ENCODE peak calls at places on chromosomes 11 and 22, in five cellular contexts. One of them, this sample, is unnamed. For H3K4me1, the result is how much of the 10 kb centered on the place peaks cover.

GRCh38 chr22:18091478-18091877 is 13.7 kb downstream of the PEX26 start:
- DNase-seq in tibial artery: no peak
- DNase-seq in ovary: no peak
- DNase-seq in hepatocyte: no peak
- DNase-seq in SJSA1: no peak
- DNase-seq in this sample: no peak

GRCh38 chr11:76599041-76600013 is 71.2 kb downstream of the LRRC32 start:
- DNase-seq in SJSA1: peak
- DNase-seq in hepatocyte: peak
- DNase-seq in tibial artery: no peak
- DNase-seq in ovary: no peak
- DNase-seq in this sample: no peak

GRCh38 chr11:58923300-58923788 is 15.9 kb upstream of the GLYATL1 start:
- DNase-seq in SJSA1: peak
- DNase-seq in hepatocyte: peak
- DNase-seq in ovary: no peak
- DNase-seq in tibial artery: no peak
- DNase-seq in this sample: peak

GRCh38 chr22:27868738-27869282 is 50.2 kb downstream of the PITPNB start:
- DNase-seq in ovary: no peak
- DNase-seq in tibial artery: no peak
- DNase-seq in hepatocyte: peak
- DNase-seq in SJSA1: no peak
- DNase-seq in this sample: no peak

GRCh38 chr22:46721716-46722115 is 16.3 kb downstream of the CERK start:
- DNase-seq in tibial artery: no peak
- DNase-seq in ovary: no peak
- DNase-seq in SJSA1: no peak
- DNase-seq in hepatocyte: peak
- DNase-seq in this sample: no peak

GRCh38 chr11:115168229-115168671 is 336.0 kb downstream of the CADM1 start:
- DNase-seq in tibial artery: no peak
- DNase-seq in SJSA1: no peak
- DNase-seq in hepatocyte: no peak
- DNase-seq in ovary: no peak
- DNase-seq in this sample: no peak

GRCh38 chr22:25700996-25701815 is 40.8 kb upstream of the MYO18B start:
- DNase-seq in tibial artery: no peak
- DNase-seq in hepatocyte: peak
- DNase-seq in SJSA1: peak
- DNase-seq in ovary: no peak
- DNase-seq in this sample: peak

GRCh38 chr11:64390558-64390957 is 31.6 kb downstream of the RPS6KA4 start:
- DNase-seq in ovary: no peak
- DNase-seq in SJSA1: no peak
- DNase-seq in tibial artery: no peak
- DNase-seq in hepatocyte: no peak
- DNase-seq in this sample: no peak

GRCh38 chr22:27919943-27920755 is 1.1 kb upstream of the PITPNB start:
- DNase-seq in ovary: no peak
- DNase-seq in hepatocyte: peak
- DNase-seq in SJSA1: peak
- DNase-seq in tibial artery: peak
- DNase-seq in this sample: peak

GRCh38 chr11:70757241-70757640 is 358.9 kb downstream of the CTTN start:
- DNase-seq in tibial artery: no peak
- DNase-seq in SJSA1: no peak
- DNase-seq in ovary: no peak
- DNase-seq in hepatocyte: no peak
- DNase-seq in this sample: no peak

GRCh38 chr11:62599909-62600308 is 1.8 kb downstream of the MTA2 start:
- DNase-seq in hepatocyte: no peak
- DNase-seq in tibial artery: no peak
- DNase-seq in ovary: no peak
- DNase-seq in SJSA1: no peak
- DNase-seq in this sample: no peak

GRCh38 chr11:134517115-134517514 is 105.1 kb upstream of the B3GAT1 start:
- DNase-seq in hepatocyte: no peak
- DNase-seq in tibial artery: no peak
- DNase-seq in SJSA1: no peak
- DNase-seq in ovary: no peak
- DNase-seq in this sample: no peak

GRCh38 chr22:30249049-30250038 is 2.8 kb upstream of the LIF start:
- DNase-seq in tibial artery: no peak
- DNase-seq in ovary: no peak
- DNase-seq in hepatocyte: peak
- DNase-seq in SJSA1: no peak
- DNase-seq in this sample: no peak

GRCh38 chr11:122435540-122436187 is 219.9 kb upstream of the UBASH3B start:
- DNase-seq in hepatocyte: no peak
- DNase-seq in SJSA1: no peak
- DNase-seq in tibial artery: no peak
- DNase-seq in ovary: no peak
- DNase-seq in this sample: no peak

GRCh38 chr22:46996595-46997310 is 234.3 kb downstream of the TBC1D22A start:
- DNase-seq in hepatocyte: no peak
- DNase-seq in tibial artery: no peak
- DNase-seq in ovary: no peak
- DNase-seq in SJSA1: no peak
- DNase-seq in this sample: no peak

GRCh38 chr11:130404727-130405126 is 23.7 kb downstream of the ADAMTS8 start:
- DNase-seq in hepatocyte: no peak
- DNase-seq in tibial artery: no peak
- DNase-seq in SJSA1: no peak
- DNase-seq in ovary: no peak
- DNase-seq in this sample: peak

GRCh38 chr11:104968365-104968855 is at the start of gene CASP4:
- DNase-seq in tibial artery: no peak
- DNase-seq in SJSA1: peak
- DNase-seq in hepatocyte: peak
- DNase-seq in ovary: no peak
- DNase-seq in this sample: peak

GRCh38 chr22:25509391-25509791 is 55.1 kb upstream of the GRK3 start:
- DNase-seq in hepatocyte: no peak
- DNase-seq in SJSA1: no peak
- DNase-seq in tibial artery: no peak
- DNase-seq in ovary: no peak
- DNase-seq in this sample: peak

GRCh38 chr22:27207907-27208306 is 550.5 kb downstream of the MIAT start:
- DNase-seq in ovary: no peak
- DNase-seq in tibial artery: peak
- DNase-seq in hepatocyte: no peak
- DNase-seq in SJSA1: peak
- DNase-seq in this sample: no peak

DNA sequence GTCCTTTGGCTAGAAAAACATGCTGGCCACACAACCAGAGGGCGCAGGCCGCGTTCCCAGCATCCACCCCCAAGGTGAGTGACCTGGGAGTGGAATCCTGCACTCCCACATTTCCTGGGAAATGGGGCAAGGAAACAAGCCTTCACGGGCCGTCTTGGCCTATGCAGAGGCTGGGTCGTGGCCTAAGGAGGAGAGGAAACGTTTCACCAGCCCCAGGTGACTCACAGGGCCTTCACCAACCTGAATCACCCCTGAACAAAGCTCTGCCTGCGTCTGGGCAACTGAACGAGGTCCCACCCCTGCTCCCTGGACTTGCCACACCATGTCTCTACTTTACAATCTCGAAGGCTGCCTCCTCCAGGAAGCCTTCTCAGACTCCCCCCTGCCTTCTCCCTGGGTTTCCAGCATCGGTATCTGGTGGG is 13.2 kb downstream of the MYH9 start:
- DNase-seq in hepatocyte: no peak
- DNase-seq in ovary: no peak
- DNase-seq in tibial artery: peak
- DNase-seq in SJSA1: no peak
- DNase-seq in this sample: peak
- H3K27ac ChIP-seq in hepatocyte: peak
- H3K27ac ChIP-seq in ovary: no peak
- H3K27ac ChIP-seq in tibial artery: peak
- H3K27ac ChIP-seq in SJSA1: no peak
- H3K27ac ChIP-seq in this sample: peak

GRCh38 chr11:128725630-128726461 is 32.0 kb downstream of the FLI1 start:
- DNase-seq in tibial artery: no peak
- DNase-seq in ovary: no peak
- DNase-seq in SJSA1: no peak
- DNase-seq in hepatocyte: no peak
- DNase-seq in this sample: peak

GRCh38 chr11:128727811-128728431 is 34.0 kb downstream of the FLI1 start:
- DNase-seq in ovary: no peak
- DNase-seq in hepatocyte: no peak
- DNase-seq in SJSA1: no peak
- DNase-seq in tibial artery: no peak
- DNase-seq in this sample: no peak

GRCh38 chr11:128727320-128727719 is 33.4 kb downstream of the FLI1 start:
- DNase-seq in SJSA1: no peak
- DNase-seq in hepatocyte: no peak
- DNase-seq in ovary: no peak
- DNase-seq in tibial artery: no peak
- DNase-seq in this sample: no peak

GRCh38 chr11:128724891-128725611 is 31.2 kb downstream of the FLI1 start:
- DNase-seq in tibial artery: no peak
- DNase-seq in SJSA1: no peak
- DNase-seq in hepatocyte: no peak
- DNase-seq in ovary: no peak
- DNase-seq in this sample: no peak

GRCh38 chr11:128726464-128727139 is 32.7 kb downstream of the FLI1 start:
- DNase-seq in SJSA1: no peak
- DNase-seq in tibial artery: no peak
- DNase-seq in ovary: no peak
- DNase-seq in hepatocyte: no peak
- DNase-seq in this sample: no peak
- H3K4me1 ChIP-seq in SJSA1: under half
- H3K4me1 ChIP-seq in tibial artery: under half
- H3K4me1 ChIP-seq in ovary: under half
- H3K4me1 ChIP-seq in hepatocyte: under half
- H3K4me1 ChIP-seq in this sample: under half

GRCh38 chr11:1530686-1531256 is 41.3 kb downstream of the DUSP8 start:
- DNase-seq in hepatocyte: no peak
- DNase-seq in SJSA1: no peak
- DNase-seq in ovary: no peak
- DNase-seq in tibial artery: no peak
- DNase-seq in this sample: no peak

GRCh38 chr11:1532606-1533341 is 39.3 kb downstream of the DUSP8 start:
- DNase-seq in ovary: no peak
- DNase-seq in tibial artery: no peak
- DNase-seq in hepatocyte: no peak
- DNase-seq in SJSA1: no peak
- DNase-seq in this sample: no peak

GRCh38 chr11:1531418-1531817 is 40.7 kb downstream of the DUSP8 start:
- DNase-seq in hepatocyte: no peak
- DNase-seq in SJSA1: no peak
- DNase-seq in ovary: no peak
- DNase-seq in tibial artery: no peak
- DNase-seq in this sample: no peak

GRCh38 chr11:1533342-1533725 is 38.7 kb downstream of the DUSP8 start:
- DNase-seq in ovary: no peak
- DNase-seq in hepatocyte: no peak
- DNase-seq in SJSA1: no peak
- DNase-seq in tibial artery: no peak
- DNase-seq in this sample: no peak

DNA sequence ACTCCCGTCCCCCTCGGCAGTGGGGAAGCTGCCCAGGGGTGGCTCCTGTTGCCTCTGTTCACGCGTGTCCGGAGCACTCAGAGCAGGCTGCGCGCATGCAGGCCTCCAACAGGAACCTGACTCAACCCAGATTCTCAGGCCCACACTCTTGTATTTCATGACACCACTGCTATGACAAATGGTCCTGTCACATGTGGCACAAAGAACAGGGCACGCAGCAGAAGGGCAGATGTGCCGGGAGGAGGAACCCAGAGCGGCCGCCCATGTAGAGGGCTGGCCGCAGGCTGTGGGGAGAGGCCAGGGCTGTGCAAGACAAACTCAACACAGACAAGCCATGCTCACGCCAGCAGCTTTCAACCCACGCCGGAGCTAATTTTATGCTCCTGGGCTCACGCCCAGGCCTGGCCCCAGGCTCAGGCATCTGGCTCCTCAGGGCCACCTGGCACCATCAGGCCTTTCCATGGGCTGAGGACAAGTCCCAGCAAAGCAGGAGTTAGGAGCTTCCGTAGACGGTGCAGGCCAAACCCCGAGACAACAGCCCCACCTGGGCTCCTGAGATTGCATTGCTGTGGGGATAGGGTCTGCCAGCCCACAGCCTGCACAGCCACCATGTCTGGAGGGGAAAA is 40.0 kb downstream of the DUSP8 start:
- DNase-seq in SJSA1: no peak
- DNase-seq in hepatocyte: no peak
- DNase-seq in ovary: no peak
- DNase-seq in tibial artery: peak
- DNase-seq in this sample: no peak
- H3K27ac ChIP-seq in SJSA1: no peak
- H3K27ac ChIP-seq in hepatocyte: no peak
- H3K27ac ChIP-seq in ovary: no peak
- H3K27ac ChIP-seq in tibial artery: peak
- H3K27ac ChIP-seq in this sample: no peak

GRCh38 chr22:21626735-21627469 is 2.9 kb downstream of the YDJC start:
- DNase-seq in tibial artery: no peak
- DNase-seq in hepatocyte: no peak
- DNase-seq in ovary: no peak
- DNase-seq in SJSA1: no peak
- DNase-seq in this sample: no peak

GRCh38 chr22:21628386-21629261 is 1.2 kb downstream of the YDJC start:
- DNase-seq in tibial artery: no peak
- DNase-seq in SJSA1: no peak
- DNase-seq in hepatocyte: no peak
- DNase-seq in ovary: peak
- DNase-seq in this sample: no peak

GRCh38 chr22:21624880-21625791 is 4.7 kb downstream of the YDJC start:
- DNase-seq in ovary: no peak
- DNase-seq in hepatocyte: no peak
- DNase-seq in SJSA1: no peak
- DNase-seq in tibial artery: no peak
- DNase-seq in this sample: no peak

GRCh38 chr22:21624120-21624879 is 5.5 kb downstream of the YDJC start:
- DNase-seq in ovary: no peak
- DNase-seq in hepatocyte: peak
- DNase-seq in SJSA1: no peak
- DNase-seq in tibial artery: no peak
- DNase-seq in this sample: no peak

DNA sequence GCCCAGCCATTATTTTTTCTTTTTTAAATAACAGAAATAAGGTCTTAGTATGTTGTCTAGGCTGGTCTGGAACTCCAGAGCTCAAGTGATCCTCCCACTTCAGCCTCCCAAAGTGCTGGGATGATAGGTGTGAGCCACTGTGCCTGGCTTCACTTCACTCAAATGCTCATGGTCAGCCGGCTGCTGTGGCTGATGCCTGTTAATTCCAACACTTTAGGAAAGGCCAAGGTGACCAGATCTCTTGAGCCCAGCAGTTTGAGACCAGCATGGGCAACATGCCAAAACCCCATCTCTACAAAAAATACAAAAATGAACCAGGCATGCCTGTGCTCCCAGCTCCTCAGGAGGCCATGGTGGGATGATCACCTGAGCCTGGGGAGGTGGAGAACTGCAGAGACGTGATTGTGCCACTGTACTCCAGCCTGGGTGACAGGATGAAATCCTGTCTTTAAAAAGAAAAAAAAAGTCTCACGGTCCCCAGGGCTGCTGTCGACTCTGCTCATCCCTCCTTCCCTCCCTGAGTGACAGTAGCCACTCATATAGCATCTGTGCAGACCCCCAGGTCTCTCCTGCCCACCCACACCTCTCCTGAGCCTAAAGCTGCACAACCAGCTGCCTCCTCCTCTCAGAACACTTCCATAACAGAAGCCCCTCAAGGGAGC is 3.6 kb downstream of the YDJC start:
- DNase-seq in tibial artery: no peak
- DNase-seq in ovary: no peak
- DNase-seq in SJSA1: no peak
- DNase-seq in hepatocyte: no peak
- DNase-seq in this sample: no peak
- H3K4me1 ChIP-seq in tibial artery: under half
- H3K4me1 ChIP-seq in ovary: under half
- H3K4me1 ChIP-seq in SJSA1: under half
- H3K4me1 ChIP-seq in hepatocyte: under half
- H3K4me1 ChIP-seq in this sample: under half